ENCODE peak calls at places on chromosomes 3 and 15, in six cellular contexts. X is T-helper 2 cell; M is cardiac muscle cell; B is hepatic stellate cell; G is natural killer cell treated with Interleukin-12 subunit alpha and Interleukin-12 subunit beta and Interleukin-15 and Interleukin-18, amount 100 ng/mL, for 72 hours; D is NAMALWA. L is an unnamed sample.

GRCh38 chr15:47397587-47397986 is 319.7 kb upstream of the SEMA6D start:
- DNase-seq in X (no peak), M (peak), B (no peak), G (no peak), D (no peak), L (no peak)

GRCh38 chr3:13494463-13495350 is 14.6 kb downstream of the HDAC11 start:
- DNase-seq in X (peak), M (peak), B (peak), G (no peak), D (peak), L (peak)

GRCh38 chr3:105823149-105823866 is 45.5 kb downstream of the CBLB start:
- DNase-seq in X (no peak), M (peak), B (peak), G (no peak), D (no peak), L (no peak)

GRCh38 chr3:138009476-138010272 is at the start of gene CLDN18:
- DNase-seq in X (no peak), M (peak), B (no peak), G (no peak), D (no peak), L (peak)

GRCh38 chr15:71707230-71708051 is 102.9 kb upstream of the NR2E3 start:
- DNase-seq in X (no peak), M (peak), B (no peak), G (no peak), D (no peak), L (no peak)

GRCh38 chr3:33130144-33130543 is 16.3 kb downstream of the CRTAP start:
- DNase-seq in X (no peak), M (no peak), B (no peak), G (no peak), D (no peak), L (no peak)

GRCh38 chr3:170078620-170079281 is 41.0 kb downstream of the GPR160 start:
- DNase-seq in X (no peak), M (no peak), B (no peak), G (no peak), D (peak), L (no peak)

GRCh38 chr3:99925584-99925983 is 107.9 kb downstream of the CMSS1 start:
- DNase-seq in X (no peak), M (peak), B (peak), G (no peak), D (no peak), L (peak)

GRCh38 chr3:112555535-112556170 is 6.1 kb downstream of the ATG3 start:
- DNase-seq in X (peak), M (no peak), B (no peak), G (no peak), D (no peak), L (no peak)

GRCh38 chr3:79052054-79052681 is 715.6 kb downstream of the ROBO1 start:
- DNase-seq in X (no peak), M (no peak), B (no peak), G (no peak), D (no peak), L (no peak)

GRCh38 chr15:49637857-49638256 is 17.0 kb downstream of the DTWD1 start:
- DNase-seq in X (no peak), M (no peak), B (no peak), G (no peak), D (no peak), L (no peak)

GRCh38 chr3:196563721-196564225 is 4.6 kb downstream of the WDR53 start:
- DNase-seq in X (peak), M (peak), B (no peak), G (no peak), D (no peak), L (no peak)

GRCh38 chr3:151838574-151839312 is 24.8 kb downstream of the AADAC start:
- DNase-seq in X (peak), M (peak), B (peak), G (no peak), D (peak), L (no peak)

GRCh38 chr15:40275491-40275890 is 7.4 kb downstream of the ANKRD63 start:
- DNase-seq in X (no peak), M (no peak), B (no peak), G (no peak), D (no peak), L (no peak)

GRCh38 chr15:60390931-60391501 is 6.8 kb downstream of the ANXA2 start:
- DNase-seq in X (no peak), M (peak), B (no peak), G (no peak), D (no peak), L (no peak)

GRCh38 chr3:149895807-149896206 is 74.9 kb downstream of the PFN2 start:
- DNase-seq in X (no peak), M (no peak), B (no peak), G (no peak), D (no peak), L (no peak)

GRCh38 chr3:126964950-126965349 is 18.0 kb upstream of the PLXNA1 start:
- DNase-seq in X (no peak), M (no peak), B (no peak), G (no peak), D (no peak), L (no peak)

GRCh38 chr3:139715736-139716135 is 38.0 kb upstream of the NMNAT3 start:
- DNase-seq in X (no peak), M (no peak), B (no peak), G (no peak), D (no peak), L (no peak)

GRCh38 chr3:8841472-8841871 is 72.1 kb upstream of the OXTR start:
- DNase-seq in X (no peak), M (no peak), B (no peak), G (no peak), D (no peak), L (no peak)

L was measured in lower lobe of right lung.